ENCODE peak calls at places on chromosomes 6 and 20, in nine cellular contexts. W is tibial artery; C is thoracic aorta; Q is spleen; M is DND-41; I is heart left ventricle; F is A673; R is CD8-positive, alpha-beta T cell; G is PC-3. P is an unnamed sample. For H3K36me3, the result is how much of the 10 kb centered on the place peaks cover.

GRCh38 chr6:40740518-40740917 is 153.4 kb upstream of the LRFN2 start:
- DNase-seq in W (no peak), C (no peak), Q (no peak), M (no peak), I (no peak), F (no peak), R (no peak), G (no peak), P (no peak)

GRCh38 chr20:14069796-14070195 is 74.5 kb downstream of the MACROD2 start:
- DNase-seq in W (no peak), C (no peak), Q (no peak), M (peak), I (no peak), F (no peak), R (no peak), G (peak), P (peak)

GRCh38 chr6:155212616-155213380 is 51.0 kb upstream of the CLDN20 start:
- DNase-seq in W (no peak), C (no peak), Q (no peak), M (no peak), I (no peak), F (no peak), R (no peak), G (peak), P (no peak)

GRCh38 chr20:2759143-2759542 is 41.3 kb downstream of the CPXM1 start:
- DNase-seq in W (no peak), C (no peak), Q (peak), M (no peak), I (no peak), F (no peak), R (no peak), G (no peak), P (no peak)

GRCh38 chr6:33927551-33927950 is 123.7 kb upstream of the MLN start:
- DNase-seq in W (no peak), C (no peak), Q (no peak), M (no peak), I (peak), F (no peak), R (no peak), G (peak), P (peak)

GRCh38 chr20:45049904-45050471 is 50.9 kb downstream of the KCNS1 start:
- DNase-seq in W (no peak), C (no peak), Q (no peak), M (peak), I (no peak), F (no peak), R (no peak), G (no peak), P (no peak)

GRCh38 chr6:107489636-107490567 is at the start of gene SOBP:
- DNase-seq in W (peak), C (no peak), Q (peak), M (peak), I (peak), F (peak), R (peak), G (no peak), P (no peak)

GRCh38 chr6:153074761-153075160 is 56.3 kb downstream of the RGS17 start:
- DNase-seq in W (no peak), C (no peak), Q (no peak), M (no peak), I (no peak), F (no peak), R (no peak), G (no peak), P (no peak)

GRCh38 chr20:56504373-56505005 is 20.1 kb upstream of the FAM209A start:
- DNase-seq in W (no peak), C (no peak), Q (no peak), M (peak), I (no peak), F (peak), R (no peak), G (no peak), P (no peak)

GRCh38 chr6:161498359-161498758 is 224.5 kb upstream of the AGPAT4 start:
- DNase-seq in W (no peak), C (no peak), Q (no peak), M (no peak), I (peak), F (peak), R (no peak), G (peak), P (no peak)

GRCh38 chr6:17233531-17233930 is 47.6 kb upstream of the RBM24 start:
- DNase-seq in W (no peak), C (no peak), Q (no peak), M (no peak), I (no peak), F (no peak), R (no peak), G (peak), P (no peak)

GRCh38 chr20:58017237-58017969 is 211.1 kb downstream of the ANKRD60 start:
- DNase-seq in W (peak), C (no peak), Q (peak), M (no peak), I (peak), F (no peak), R (no peak), G (peak), P (no peak)

GRCh38 chr20:1881240-1881835 is 13.9 kb upstream of the SIRPA start:
- DNase-seq in W (no peak), C (no peak), Q (peak), M (no peak), I (no peak), F (no peak), R (no peak), G (no peak), P (no peak)

GRCh38 chr6:158185729-158186456 is 17.7 kb downstream of the GTF2H5 start:
- DNase-seq in W (no peak), C (no peak), Q (no peak), M (no peak), I (no peak), F (no peak), R (no peak), G (peak), P (peak)

GRCh38 chr6:20647585-20647984 is 113.3 kb downstream of the CDKAL1 start:
- DNase-seq in W (no peak), C (no peak), Q (no peak), M (no peak), I (no peak), F (no peak), R (no peak), G (no peak), P (no peak)

GRCh38 chr6:159608961-159609673 is 83.9 kb downstream of the SOD2 start:
- DNase-seq in W (no peak), C (no peak), Q (no peak), M (no peak), I (no peak), F (peak), R (no peak), G (peak), P (no peak)

GRCh38 chr6:150410906-150411305 is 42.1 kb downstream of the IYD start:
- DNase-seq in W (no peak), C (no peak), Q (no peak), M (no peak), I (no peak), F (no peak), R (no peak), G (peak), P (no peak)

GRCh38 chr6:141451508-141452353 is 681.0 kb upstream of the GJE1 start:
- DNase-seq in W (no peak), C (no peak), Q (no peak), M (no peak), I (no peak), F (no peak), R (no peak), G (peak), P (peak)

GRCh38 chr6:136113736-136114173 is 136.4 kb downstream of the MTFR2 start:
- DNase-seq in W (peak), C (no peak), Q (no peak), M (no peak), I (peak), F (peak), R (no peak), G (peak), P (peak)

GRCh38 chr6:89828988-89829590 is 591 bp upstream of the CASP8AP2 start:
- DNase-seq in W (no peak), C (no peak), Q (peak), M (peak), I (no peak), F (no peak), R (no peak), G (no peak), P (no peak)

GRCh38 chr6:37632291-37632690 is 65.4 kb downstream of the MDGA1 start:
- DNase-seq in W (no peak), C (no peak), Q (no peak), M (no peak), I (no peak), F (no peak), R (no peak), G (no peak), P (no peak)

GRCh38 chr6:45488884-45489283 is 111.2 kb upstream of the SUPT3H start:
- DNase-seq in W (no peak), C (no peak), Q (no peak), M (peak), I (no peak), F (no peak), R (peak), G (no peak), P (no peak)

GRCh38 chr6:137351890-137352289 is 132.7 kb upstream of the IFNGR1 start:
- DNase-seq in W (no peak), C (no peak), Q (no peak), M (no peak), I (no peak), F (no peak), R (no peak), G (no peak), P (no peak)

GRCh38 chr20:6735913-6736845 is 31.3 kb upstream of the BMP2 start:
- DNase-seq in W (no peak), C (no peak), Q (no peak), M (no peak), I (no peak), F (no peak), R (no peak), G (no peak), P (no peak)

GRCh38 chr20:667351-668034 is 8.1 kb downstream of the SCRT2 start:
- DNase-seq in W (no peak), C (no peak), Q (peak), M (peak), I (peak), F (peak), R (peak), G (peak), P (no peak)

GRCh38 chr6:15730442-15730841 is 67.6 kb upstream of the DTNBP1 start:
- DNase-seq in W (no peak), C (no peak), Q (no peak), M (no peak), I (no peak), F (no peak), R (no peak), G (no peak), P (no peak)

GRCh38 chr20:52783769-52784168 is 188.4 kb upstream of the TSHZ2 start:
- DNase-seq in W (no peak), C (no peak), Q (no peak), M (peak), I (no peak), F (peak), R (no peak), G (no peak), P (no peak)

DNA sequence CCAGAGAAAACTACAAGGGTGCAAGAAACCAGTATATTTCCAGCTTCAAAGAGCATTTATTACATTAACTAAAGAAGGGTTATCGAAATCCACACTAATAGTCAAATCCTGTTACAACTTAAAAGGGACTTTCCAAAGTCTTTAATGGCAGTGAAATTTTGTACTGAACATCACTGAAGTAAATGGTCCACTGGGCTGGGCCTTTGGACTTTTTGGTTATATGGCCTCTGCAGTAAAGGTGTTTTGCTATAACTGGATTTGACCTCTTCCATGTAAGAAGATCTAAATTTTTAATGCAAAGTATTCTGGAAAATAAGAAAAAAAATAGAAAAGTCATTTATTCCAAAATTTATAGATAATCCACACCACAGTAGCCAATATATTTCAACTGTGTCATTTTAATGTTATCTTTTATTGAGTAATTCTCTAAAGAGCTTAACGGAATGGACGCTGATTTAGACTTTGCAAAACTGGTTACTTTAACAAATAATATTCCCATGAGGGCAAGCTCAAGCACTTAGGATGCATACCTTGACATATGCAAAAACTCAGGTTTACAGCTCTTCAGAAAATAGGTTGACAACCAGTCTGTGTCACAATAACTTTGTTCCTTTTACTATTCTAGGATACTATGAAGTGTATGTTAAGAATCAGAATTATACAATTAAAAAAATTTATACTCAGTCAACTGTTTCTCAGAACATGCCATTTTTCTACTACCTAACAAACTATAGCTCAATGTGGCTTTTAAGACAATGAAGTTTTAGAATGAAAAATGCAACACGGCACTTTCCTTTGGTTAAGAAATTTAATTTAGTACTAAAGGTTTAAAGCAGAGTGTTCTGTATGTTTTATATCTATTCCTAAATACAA is 7.0 kb downstream of the RBM39 start:
- DNase-seq in W (no peak), C (no peak), Q (no peak), M (no peak), I (no peak), F (no peak), R (no peak), G (no peak), P (no peak)
- H3K36me3 ChIP-seq in W (half or more), C (half or more), Q (under half), M (half or more), I (half or more), F (half or more), R (half or more), G (half or more), P (under half)

GRCh38 chr20:31859998-31860380 is 10.3 kb downstream of the DUSP15 start:
- DNase-seq in W (no peak), C (no peak), Q (peak), M (no peak), I (no peak), F (no peak), R (no peak), G (no peak), P (no peak)

GRCh38 chr20:31861346-31862156 is 8.8 kb downstream of the DUSP15 start:
- DNase-seq in W (no peak), C (no peak), Q (peak), M (peak), I (peak), F (peak), R (peak), G (peak), P (no peak)

GRCh38 chr20:31859266-31859997 is 10.9 kb downstream of the DUSP15 start:
- DNase-seq in W (no peak), C (no peak), Q (peak), M (no peak), I (no peak), F (no peak), R (peak), G (no peak), P (no peak)

GRCh38 chr20:31862157-31862470 is 8.2 kb downstream of the DUSP15 start:
- DNase-seq in W (no peak), C (no peak), Q (no peak), M (no peak), I (no peak), F (no peak), R (no peak), G (no peak), P (no peak)

GRCh38 chr20:31860431-31861345 is 9.6 kb downstream of the DUSP15 start:
- DNase-seq in W (no peak), C (no peak), Q (peak), M (no peak), I (peak), F (no peak), R (no peak), G (peak), P (no peak)
- H3K4me3 ChIP-seq in W (peak), C (peak), Q (peak), M (peak), I (peak), F (peak), R (peak), G (peak), P (peak)

GRCh38 chr6:166009385-166010031 is 158.1 kb downstream of the TBXT start:
- DNase-seq in W (no peak), C (no peak), Q (no peak), M (no peak), I (no peak), F (no peak), R (no peak), G (no peak), P (no peak)

GRCh38 chr6:166008441-166009369 is 158.9 kb downstream of the TBXT start:
- DNase-seq in W (peak), C (no peak), Q (no peak), M (no peak), I (peak), F (peak), R (no peak), G (no peak), P (no peak)

GRCh38 chr6:166006593-166007301 is 160.9 kb downstream of the TBXT start:
- DNase-seq in W (no peak), C (no peak), Q (no peak), M (no peak), I (no peak), F (peak), R (no peak), G (no peak), P (no peak)

GRCh38 chr6:166005846-166006592 is 161.6 kb downstream of the TBXT start:
- DNase-seq in W (no peak), C (no peak), Q (no peak), M (peak), I (peak), F (peak), R (no peak), G (no peak), P (no peak)

GRCh38 chr6:166007349-166008263 is 160.0 kb downstream of the TBXT start:
- DNase-seq in W (peak), C (no peak), Q (no peak), M (no peak), I (peak), F (peak), R (no peak), G (no peak), P (no peak)
- TF ChIP-seq CTCF in W (no peak), C (no peak), Q (no peak), M (no peak), I (no peak), F (no peak), R (no peak), G (no peak), P (no peak)

DNA sequence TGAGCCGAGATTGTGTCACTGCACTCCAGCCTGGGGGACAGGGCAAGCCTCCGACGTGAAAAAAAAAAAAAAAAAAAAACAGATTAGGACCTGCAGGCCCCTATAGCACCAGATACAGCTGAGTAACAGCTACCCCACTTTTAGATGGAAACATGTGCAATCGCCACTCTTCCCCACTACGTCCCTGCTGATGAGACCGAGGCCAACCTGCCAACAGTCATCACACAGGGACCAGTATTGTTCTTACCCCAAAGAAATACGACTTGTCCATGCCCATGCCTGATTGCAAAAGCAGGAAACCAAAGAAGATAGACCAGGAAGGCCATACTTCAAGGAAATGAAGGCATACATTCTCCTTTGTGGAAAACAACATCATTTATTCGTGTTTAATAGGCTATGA is 45.8 kb downstream of the ZMYND8 start:
- DNase-seq in W (no peak), C (no peak), Q (no peak), M (no peak), I (no peak), F (no peak), R (no peak), G (no peak), P (no peak)
- H3K36me3 ChIP-seq in W (under half), C (under half), Q (under half), M (half or more), I (half or more), F (under half), R (under half), G (under half), P (under half)

GRCh38 chr6:296151-297122 is 4.2 kb downstream of the DUSP22 start:
- DNase-seq in W (peak), C (no peak), Q (peak), M (peak), I (peak), F (no peak), R (peak), G (no peak), P (no peak)
- H3K4me3 ChIP-seq in W (no peak), C (peak), Q (no peak), M (no peak), I (no peak), F (no peak), R (no peak), G (no peak), P (no peak)

GRCh38 chr6:111411978-111412574 is 70.9 kb downstream of the REV3L start:
- DNase-seq in W (no peak), C (no peak), Q (no peak), M (no peak), I (no peak), F (no peak), R (no peak), G (no peak), P (no peak)
- TF ChIP-seq CTCF in W (no peak), C (no peak), Q (no peak), M (no peak), I (no peak), F (no peak), R (no peak), G (no peak), P (no peak)

GRCh38 chr20:41095110-41095969 is 42.0 kb upstream of the PLCG1 start:
- DNase-seq in W (peak), C (no peak), Q (peak), M (peak), I (peak), F (peak), R (peak), G (peak), P (no peak)
- H3K36me3 ChIP-seq in W (half or more), C (under half), Q (under half), M (half or more), I (half or more), F (half or more), R (under half), G (half or more), P (under half)

GRCh38 chr6:125808591-125808990 is 17.8 kb downstream of the NCOA7 start:
- DNase-seq in W (no peak), C (no peak), Q (no peak), M (no peak), I (no peak), F (no peak), R (no peak), G (no peak), P (no peak)

GRCh38 chr6:125808060-125808459 is 17.3 kb downstream of the NCOA7 start:
- DNase-seq in W (no peak), C (no peak), Q (no peak), M (no peak), I (no peak), F (no peak), R (no peak), G (no peak), P (no peak)

GRCh38 chr6:125810435-125810834 is 19.7 kb downstream of the NCOA7 start:
- DNase-seq in W (no peak), C (no peak), Q (no peak), M (no peak), I (no peak), F (peak), R (no peak), G (no peak), P (no peak)

GRCh38 chr6:125811259-125811658 is 20.5 kb downstream of the NCOA7 start:
- DNase-seq in W (no peak), C (no peak), Q (no peak), M (no peak), I (no peak), F (no peak), R (no peak), G (no peak), P (no peak)

GRCh38 chr6:125809771-125810315 is 19.1 kb downstream of the NCOA7 start:
- DNase-seq in W (no peak), C (no peak), Q (no peak), M (no peak), I (no peak), F (no peak), R (no peak), G (no peak), P (no peak)
- H3K4me3 ChIP-seq in W (no peak), C (no peak), Q (no peak), M (no peak), I (no peak), F (no peak), R (no peak), G (no peak), P (no peak)

P was measured in BJ.